ENCODE peak calls at places on chromosomes 16 and 17, in five cellular contexts. One of them, this sample, is unnamed.
A peak's percentile ranks its signal among the peaks of the same experiment; 100 is the strongest.

GRCh38 chr16:69921125-69921524 is 30.0 kb upstream of the CLEC18A start:
- DNase-seq in activated CD8-positive, alpha-beta memory T cell treated with anti-CD3 and anti-CD28 coated beads for 1 hour: no peak
- DNase-seq in HT1080: peak; percentile 32
- DNase-seq in astrocyte of the cerebellum: peak; percentile 39
- DNase-seq in iPS DF 6.9: no peak
- DNase-seq in this sample: no peak

GRCh38 chr17:2965621-2966275 is 97.7 kb downstream of the OR1D5 start:
- DNase-seq in activated CD8-positive, alpha-beta memory T cell treated with anti-CD3 and anti-CD28 coated beads for 1 hour: no peak
- DNase-seq in HT1080: peak; percentile 85
- DNase-seq in astrocyte of the cerebellum: no peak
- DNase-seq in iPS DF 6.9: no peak
- DNase-seq in this sample: no peak

GRCh38 chr17:29102046-29102445 is 59.1 kb downstream of the PIPOX start:
- DNase-seq in activated CD8-positive, alpha-beta memory T cell treated with anti-CD3 and anti-CD28 coated beads for 1 hour: no peak
- DNase-seq in HT1080: no peak
- DNase-seq in astrocyte of the cerebellum: no peak
- DNase-seq in iPS DF 6.9: no peak
- DNase-seq in this sample: no peak

GRCh38 chr16:51523400-51523799 is 372.3 kb upstream of the SALL1 start:
- DNase-seq in activated CD8-positive, alpha-beta memory T cell treated with anti-CD3 and anti-CD28 coated beads for 1 hour: no peak
- DNase-seq in HT1080: no peak
- DNase-seq in astrocyte of the cerebellum: peak; percentile 40
- DNase-seq in iPS DF 6.9: no peak
- DNase-seq in this sample: no peak

GRCh38 chr16:83781-84615 is 6.0 kb downstream of the MPG start:
- DNase-seq in activated CD8-positive, alpha-beta memory T cell treated with anti-CD3 and anti-CD28 coated beads for 1 hour: no peak
- DNase-seq in HT1080: peak; percentile 92
- DNase-seq in astrocyte of the cerebellum: no peak
- DNase-seq in iPS DF 6.9: no peak
- DNase-seq in this sample: peak; percentile 53

GRCh38 chr16:28983644-28984043 is 1.2 kb upstream of the LAT start:
- DNase-seq in activated CD8-positive, alpha-beta memory T cell treated with anti-CD3 and anti-CD28 coated beads for 1 hour: no peak
- DNase-seq in HT1080: no peak
- DNase-seq in astrocyte of the cerebellum: no peak
- DNase-seq in iPS DF 6.9: no peak
- DNase-seq in this sample: no peak

GRCh38 chr17:27970587-27970986 is 71.9 kb upstream of the NLK start:
- DNase-seq in activated CD8-positive, alpha-beta memory T cell treated with anti-CD3 and anti-CD28 coated beads for 1 hour: no peak
- DNase-seq in HT1080: no peak
- DNase-seq in astrocyte of the cerebellum: no peak
- DNase-seq in iPS DF 6.9: no peak
- DNase-seq in this sample: no peak

GRCh38 chr17:69286257-69286656 is 40.7 kb downstream of the ABCA5 start:
- DNase-seq in activated CD8-positive, alpha-beta memory T cell treated with anti-CD3 and anti-CD28 coated beads for 1 hour: no peak
- DNase-seq in HT1080: no peak
- DNase-seq in astrocyte of the cerebellum: no peak
- DNase-seq in iPS DF 6.9: no peak
- DNase-seq in this sample: no peak

GRCh38 chr17:4475463-4475862 is 23.2 kb upstream of the SPNS2 start:
- DNase-seq in activated CD8-positive, alpha-beta memory T cell treated with anti-CD3 and anti-CD28 coated beads for 1 hour: no peak
- DNase-seq in HT1080: no peak
- DNase-seq in astrocyte of the cerebellum: no peak
- DNase-seq in iPS DF 6.9: no peak
- DNase-seq in this sample: no peak

GRCh38 chr16:76490240-76490639 is 213.0 kb downstream of the CNTNAP4 start:
- DNase-seq in activated CD8-positive, alpha-beta memory T cell treated with anti-CD3 and anti-CD28 coated beads for 1 hour: no peak
- DNase-seq in HT1080: no peak
- DNase-seq in astrocyte of the cerebellum: no peak
- DNase-seq in iPS DF 6.9: no peak
- DNase-seq in this sample: no peak

GRCh38 chr17:4574448-4575045 is 9.8 kb upstream of the SMTNL2 start:
- DNase-seq in activated CD8-positive, alpha-beta memory T cell treated with anti-CD3 and anti-CD28 coated beads for 1 hour: no peak
- DNase-seq in HT1080: no peak
- DNase-seq in astrocyte of the cerebellum: no peak
- DNase-seq in iPS DF 6.9: no peak
- DNase-seq in this sample: no peak

GRCh38 chr17:36892112-36892838 is 45.0 kb upstream of the LHX1 start:
- DNase-seq in activated CD8-positive, alpha-beta memory T cell treated with anti-CD3 and anti-CD28 coated beads for 1 hour: no peak
- DNase-seq in HT1080: no peak
- DNase-seq in astrocyte of the cerebellum: no peak
- DNase-seq in iPS DF 6.9: no peak
- DNase-seq in this sample: no peak

GRCh38 chr17:4256952-4257351 is 6.8 kb downstream of the ANKFY1 start:
- DNase-seq in activated CD8-positive, alpha-beta memory T cell treated with anti-CD3 and anti-CD28 coated beads for 1 hour: no peak
- DNase-seq in HT1080: peak; percentile 42
- DNase-seq in astrocyte of the cerebellum: no peak
- DNase-seq in iPS DF 6.9: no peak
- DNase-seq in this sample: peak; percentile 17

This sample was measured in RCC 7860.